ENCODE peak calls at places on chromosomes 11 and 22, in ten cellular contexts. H, U, R, I, D, S, L, Y, A and P are unnamed samples. For H3K4me1, the result is how much of the 10 kb centered on the place peaks cover.

GRCh38 chr11:1561266-1561665 is 10.8 kb downstream of the DUSP8 start:
- DNase-seq in S (no peak), A (no peak), R (no peak), U (no peak), D (no peak), I (no peak), L (no peak), Y (no peak), H (no peak), P (no peak)

GRCh38 chr11:41848349-41848748 is 388.9 kb upstream of the LRRC4C start:
- DNase-seq in R (no peak), L (no peak), U (no peak), Y (no peak), D (no peak), S (no peak), A (no peak), H (no peak), I (no peak), P (no peak)

GRCh38 chr22:46758867-46759290 is 3.6 kb upstream of the TBC1D22A start:
- DNase-seq in D (no peak), I (peak), A (peak), H (no peak), L (no peak), R (no peak), Y (peak), U (no peak), S (peak), P (no peak)

GRCh38 chr11:1167751-1168231 is 10.0 kb downstream of the MUC5AC start:
- DNase-seq in I (peak), A (no peak), L (peak), U (no peak), D (no peak), H (no peak), R (peak), S (no peak), Y (no peak), P (no peak)

GRCh38 chr11:133821776-133822175 is 23.5 kb downstream of the SPATA19 start:
- DNase-seq in S (peak), Y (peak), I (no peak), D (no peak), A (peak), H (no peak), U (no peak), R (no peak), L (no peak), P (no peak)

GRCh38 chr22:27247691-27248434 is 553.7 kb downstream of the MN1 start:
- DNase-seq in A (no peak), L (no peak), I (no peak), U (peak), H (peak), D (no peak), Y (no peak), R (no peak), S (peak), P (no peak)

GRCh38 chr22:32684822-32685187 is 116.7 kb upstream of the TIMP3 start:
- DNase-seq in Y (no peak), I (no peak), S (no peak), A (no peak), D (no peak), H (no peak), U (no peak), R (no peak), L (no peak), P (no peak)

GRCh38 chr11:134527382-134528243 is 115.6 kb upstream of the B3GAT1 start:
- DNase-seq in A (no peak), D (no peak), S (no peak), H (peak), L (peak), I (no peak), U (no peak), Y (no peak), R (peak), P (no peak)

GRCh38 chr11:61961570-61962212 is 5.7 kb downstream of the FTH1 start:
- DNase-seq in S (peak), H (peak), I (no peak), D (no peak), R (peak), U (peak), L (no peak), A (peak), Y (no peak), P (peak)

GRCh38 chr11:75476716-75477613 is 44.0 kb upstream of the KLHL35 start:
- DNase-seq in R (no peak), Y (no peak), A (no peak), S (peak), I (no peak), L (no peak), H (no peak), U (no peak), D (peak), P (peak)

GRCh38 chr22:30922151-30922611 is 46.4 kb downstream of the MORC2 start:
- DNase-seq in D (no peak), R (peak), Y (no peak), U (peak), A (no peak), S (peak), I (peak), H (peak), L (no peak), P (peak)

GRCh38 chr11:132999031-132999430 is 533.3 kb downstream of the OPCML start:
- DNase-seq in S (no peak), H (no peak), R (no peak), D (no peak), U (no peak), I (no peak), A (no peak), L (no peak), Y (no peak), P (no peak)

GRCh38 chr11:56876621-56877312 is 111.9 kb upstream of the OR5AK2 start:
- DNase-seq in D (no peak), R (no peak), Y (no peak), I (no peak), H (no peak), A (no peak), U (no peak), S (no peak), L (no peak), P (no peak)

GRCh38 chr22:39292561-39293074 is 26.8 kb downstream of the RPL3 start:
- DNase-seq in L (peak), I (peak), H (peak), A (peak), Y (peak), D (peak), S (peak), R (peak), U (peak), P (peak)

GRCh38 chr11:63999349-64000025 is 13.2 kb downstream of the OTUB1 start:
- DNase-seq in Y (no peak), A (no peak), H (peak), I (peak), U (peak), R (peak), S (peak), L (peak), D (peak), P (no peak)

GRCh38 chr22:30159082-30159481 is 78.8 kb downstream of the HORMAD2 start:
- DNase-seq in L (no peak), H (no peak), R (no peak), I (no peak), U (no peak), S (no peak), A (no peak), Y (no peak), D (no peak), P (no peak)

GRCh38 chr22:37633693-37634504 is 5.6 kb upstream of the SH3BP1 start:
- DNase-seq in L (peak), H (peak), A (no peak), U (peak), D (no peak), Y (no peak), I (peak), R (peak), S (peak), P (peak)

GRCh38 chr11:122229078-122229477 is 113.1 kb upstream of the BLID start:
- DNase-seq in L (no peak), A (no peak), D (no peak), U (no peak), R (no peak), Y (no peak), S (no peak), I (no peak), H (no peak), P (no peak)

GRCh38 chr11:73759520-73760065 is 1.3 kb downstream of the RAB6A start:
- DNase-seq in A (peak), I (no peak), Y (no peak), H (no peak), S (no peak), D (no peak), R (no peak), L (no peak), U (no peak), P (no peak)

GRCh38 chr22:33726294-33726711 is 194.0 kb downstream of the LARGE1 start:
- DNase-seq in D (no peak), A (no peak), Y (no peak), I (no peak), S (peak), H (no peak), R (peak), U (no peak), L (no peak), P (peak)

GRCh38 chr11:80227915-80228314 is 787.1 kb upstream of the TENM4 start:
- DNase-seq in L (no peak), I (no peak), S (no peak), D (no peak), Y (no peak), U (no peak), A (no peak), H (no peak), R (no peak), P (no peak)

GRCh38 chr11:2734181-2735052 is 34.6 kb upstream of the KCNQ1OT1 start:
- DNase-seq in H (no peak), S (no peak), U (no peak), I (peak), A (no peak), Y (no peak), R (no peak), L (no peak), D (no peak), P (no peak)

GRCh38 chr11:60530454-60530853 is 15.3 kb downstream of the MS4A13 start:
- DNase-seq in Y (no peak), H (no peak), A (no peak), D (no peak), I (no peak), U (no peak), L (no peak), S (no peak), R (no peak), P (no peak)

GRCh38 chr11:134939905-134940304 is 527.9 kb upstream of the B3GAT1 start:
- DNase-seq in U (no peak), H (no peak), D (no peak), S (no peak), I (no peak), R (no peak), Y (no peak), A (no peak), L (no peak), P (no peak)

GRCh38 chr11:75302346-75302745 is 49.1 kb downstream of the ARRB1 start:
- DNase-seq in Y (no peak), L (no peak), S (no peak), H (no peak), A (no peak), R (no peak), D (no peak), U (no peak), I (no peak), P (no peak)

GRCh38 chr11:26623076-26623666 is 51.1 kb upstream of the MUC15 start:
- DNase-seq in R (no peak), U (no peak), S (no peak), D (no peak), Y (no peak), A (peak), I (no peak), H (no peak), L (no peak), P (no peak)

GRCh38 chr22:45709866-45710265 is 38.2 kb downstream of the ATXN10 start:
- DNase-seq in I (no peak), H (no peak), R (no peak), L (no peak), U (no peak), A (no peak), S (no peak), D (no peak), Y (no peak), P (no peak)

GRCh38 chr11:102763440-102763839 is 17.0 kb downstream of the MMP10 start:
- DNase-seq in Y (no peak), D (no peak), S (no peak), R (no peak), A (no peak), I (no peak), L (no peak), H (no peak), U (no peak), P (no peak)

GRCh38 chr11:74008373-74009229 is at the start of gene UCP3:
- DNase-seq in U (no peak), I (no peak), S (no peak), L (no peak), H (no peak), Y (no peak), R (peak), A (no peak), D (no peak), P (peak)

GRCh38 chr22:47995718-47996117 is 1233.3 kb downstream of the TBC1D22A start:
- DNase-seq in R (no peak), S (no peak), L (no peak), I (no peak), A (no peak), U (no peak), H (no peak), D (no peak), Y (no peak), P (no peak)

GRCh38 chr11:61541568-61541967 is 33.0 kb downstream of the LRRC10B start:
- DNase-seq in R (no peak), Y (peak), D (no peak), A (peak), I (no peak), U (peak), S (no peak), H (peak), L (no peak), P (no peak)

GRCh38 chr11:34263462-34264186 is 94.2 kb downstream of the ABTB2 start:
- DNase-seq in H (peak), R (peak), S (peak), L (no peak), D (peak), A (peak), U (no peak), Y (peak), I (peak), P (peak)

GRCh38 chr22:19669570-19669969 is 44.7 kb upstream of the SEPTIN5 start:
- DNase-seq in Y (no peak), L (no peak), D (no peak), I (no peak), A (no peak), R (no peak), U (no peak), H (no peak), S (no peak), P (no peak)

GRCh38 chr11:58059011-58059358 is 28.2 kb downstream of the OR6Q1 start:
- DNase-seq in L (no peak), D (no peak), H (no peak), A (no peak), S (peak), I (no peak), Y (no peak), U (no peak), R (no peak), P (no peak)

GRCh38 chr22:23847310-23847920 is 8.6 kb upstream of the DERL3 start:
- DNase-seq in Y (no peak), H (no peak), A (no peak), L (no peak), R (peak), U (no peak), I (peak), D (no peak), S (no peak), P (no peak)

GRCh38 chr11:87101956-87102355 is 64.2 kb downstream of the TMEM135 start:
- DNase-seq in I (no peak), D (no peak), A (no peak), R (no peak), H (no peak), U (no peak), L (no peak), Y (no peak), S (no peak), P (no peak)

GRCh38 chr11:87092159-87092558 is 54.4 kb downstream of the TMEM135 start:
- DNase-seq in R (no peak), D (no peak), H (no peak), S (no peak), Y (no peak), I (no peak), L (no peak), A (no peak), U (no peak), P (no peak)

GRCh38 chr11:87092567-87092966 is 54.8 kb downstream of the TMEM135 start:
- DNase-seq in H (no peak), I (no peak), L (no peak), U (no peak), R (no peak), D (no peak), Y (no peak), A (no peak), S (no peak), P (no peak)

DNA sequence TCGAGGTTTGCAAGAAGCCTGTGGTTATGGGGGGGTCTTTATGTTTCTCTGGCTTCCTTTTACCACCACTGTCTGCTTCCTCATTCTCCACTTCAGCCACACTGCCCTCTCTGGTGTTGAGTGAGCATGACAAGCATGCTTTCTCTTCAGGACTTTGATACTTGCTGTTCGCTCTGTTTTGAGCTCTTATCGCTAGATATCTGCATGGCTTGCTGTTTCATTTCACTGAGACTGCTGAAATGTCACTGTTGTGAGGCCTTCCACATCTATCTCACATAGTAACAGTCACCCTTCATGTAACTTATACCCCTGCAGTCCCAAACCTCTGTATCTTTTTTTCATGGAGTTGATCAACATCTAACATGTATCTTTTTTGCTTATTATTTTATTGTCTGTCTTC is 59.8 kb downstream of the TMEM135 start:
- DNase-seq in S (peak), Y (peak), A (peak), R (no peak), I (no peak), D (no peak), U (no peak), L (no peak), H (no peak), P (no peak)
- TF ChIP-seq CTCF in S (peak), Y (peak), A (peak), R (peak), I (peak), D (no peak), U (peak), L (peak), H (peak), P (peak)

GRCh38 chr11:32434116-32434386 is 1.3 kb downstream of the WT1 start:
- DNase-seq in H (no peak), R (no peak), D (no peak), L (no peak), Y (no peak), I (no peak), U (no peak), A (no peak), S (no peak), P (no peak)
- H3K4me1 ChIP-seq in H (under half), R (under half), D (under half), L (half or more), Y (under half), I (under half), U (under half), A (under half), S (under half), P (under half)

GRCh38 chr11:71948314-71949027 is 19.6 kb downstream of the RNF121 start:
- DNase-seq in U (no peak), S (peak), L (no peak), H (no peak), A (no peak), Y (no peak), R (no peak), D (no peak), I (no peak), P (no peak)
- TF ChIP-seq POLR2A in U (no peak), S (no peak), L (no peak), H (no peak), A (no peak), Y (no peak), R (no peak), D (no peak), I (no peak), P (no peak)

DNA sequence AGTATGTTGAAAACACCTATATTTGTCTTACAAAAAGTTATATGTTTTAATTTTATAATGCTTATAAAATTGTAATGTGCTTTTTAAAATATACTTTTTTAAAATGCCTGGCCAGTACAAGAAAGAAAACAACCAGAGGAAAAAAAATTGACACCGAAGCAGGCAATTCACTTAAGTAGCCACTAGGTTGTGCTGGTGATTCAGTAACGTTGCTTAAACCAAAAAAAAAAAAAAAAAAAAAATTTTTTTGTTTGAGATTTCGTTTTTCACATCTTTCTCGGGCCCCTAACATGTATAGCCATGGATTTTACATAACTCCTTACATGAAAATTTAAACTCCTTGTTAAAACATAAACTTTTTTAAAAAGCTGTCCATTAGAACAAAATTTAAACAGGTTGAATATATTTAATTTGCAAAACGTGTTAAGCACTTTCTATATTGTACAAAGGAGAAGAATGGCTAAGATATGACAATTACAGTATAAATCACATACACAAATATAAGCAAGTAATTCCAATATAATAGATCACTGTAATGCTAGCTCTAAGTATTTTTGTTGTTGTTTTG is 9.2 kb downstream of the OR8B4 start:
- DNase-seq in D (no peak), L (no peak), H (no peak), R (no peak), A (peak), I (no peak), Y (peak), S (peak), U (no peak), P (no peak)
- TF ChIP-seq CTCF in D (no peak), L (peak), H (peak), R (no peak), A (peak), I (peak), Y (peak), S (peak), U (no peak), P (no peak)

DNA sequence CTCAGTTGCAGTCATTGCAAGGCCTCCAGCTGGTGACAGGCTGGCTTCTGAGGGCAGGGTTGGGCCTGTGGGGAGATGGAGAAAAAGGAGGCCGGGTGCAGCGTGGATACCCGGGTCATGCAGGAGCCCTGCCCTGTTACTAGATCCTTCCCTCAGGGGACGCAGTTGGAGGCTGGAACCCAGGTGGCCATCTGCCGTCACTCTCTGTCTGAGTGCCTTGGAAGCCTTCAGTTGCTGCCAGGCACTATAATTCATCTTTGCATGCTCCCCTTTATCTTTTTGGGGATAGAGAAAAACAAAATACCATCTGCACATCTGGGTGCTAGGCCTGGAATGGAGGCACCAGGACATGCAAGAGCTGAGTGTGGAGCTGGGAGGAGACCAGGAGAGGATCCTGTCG is 82.7 kb downstream of the TP53I11 start:
- DNase-seq in I (no peak), D (no peak), Y (no peak), U (no peak), H (no peak), S (no peak), R (no peak), A (no peak), L (no peak), P (no peak)
- H3K4me1 ChIP-seq in I (under half), D (under half), Y (under half), U (under half), H (under half), S (under half), R (half or more), A (under half), L (under half), P (under half)

DNA sequence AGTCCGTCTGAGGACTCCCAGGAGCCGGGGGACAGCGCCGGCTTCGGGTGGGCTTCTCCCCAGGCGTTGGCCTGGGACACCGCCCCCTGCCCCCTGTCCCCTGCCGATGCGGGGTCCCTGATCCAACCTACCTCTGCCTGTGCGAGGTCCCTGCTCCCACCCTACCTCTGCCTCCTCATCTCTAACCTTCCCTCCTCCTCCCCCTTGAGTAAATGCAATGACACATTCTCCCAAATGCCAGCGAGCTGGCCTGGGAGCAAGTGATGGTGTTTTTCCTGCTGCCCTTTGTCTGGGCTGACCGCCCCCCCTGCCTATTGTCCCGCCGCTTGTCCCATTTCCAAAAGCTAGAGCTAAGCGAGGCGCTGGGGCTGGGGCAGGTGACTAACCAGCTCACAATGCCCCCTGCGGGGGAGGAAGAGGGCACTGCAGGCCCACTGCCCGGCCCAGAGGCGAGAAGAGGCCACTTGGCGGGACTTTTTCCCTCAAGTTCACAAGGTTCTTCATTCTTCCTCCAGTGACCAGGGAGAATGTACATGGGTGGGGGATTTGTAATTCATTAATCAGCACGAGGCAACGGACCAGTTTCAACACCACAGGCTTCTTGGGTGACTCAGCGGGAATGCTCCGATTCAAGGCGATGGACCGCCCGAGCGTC is 645 bp upstream of the CLCF1 start:
- DNase-seq in I (peak), D (peak), Y (peak), L (no peak), U (peak), R (peak), A (peak), S (peak), H (peak), P (peak)
- TF ChIP-seq POLR2A in I (peak), D (peak), Y (peak), L (no peak), U (no peak), R (no peak), A (peak), S (peak), H (peak), P (peak)

GRCh38 chr11:111926505-111927391 is 8.0 kb downstream of the C11orf52 start:
- DNase-seq in S (peak), H (peak), I (peak), Y (peak), L (peak), D (peak), A (peak), R (peak), U (peak), P (peak)
- TF ChIP-seq CTCF in S (no peak), H (no peak), I (no peak), Y (no peak), L (no peak), D (no peak), A (no peak), R (no peak), U (no peak), P (peak)